ENCODE peak calls at places on chromosomes 3 and 15, in eight cellular contexts. One of them, this sample, is unnamed.

GRCh38 chr15:80780416-80781221 is 1.4 kb downstream of the CEMIP start:
- DNase-seq in hepatocyte: peak; percentile 85
- DNase-seq in neural progenitor cell: peak; percentile 92
- DNase-seq in MM.1S: no peak
- DNase-seq in PC-3: peak; percentile 69
- DNase-seq in HCT116: no peak
- DNase-seq in GM23248: peak; percentile 85
- DNase-seq in GM23338: peak; percentile 89
- DNase-seq in this sample: no peak

GRCh38 chr15:99928429-99928981 is 195.3 kb upstream of the LYSMD4 start:
- DNase-seq in neural progenitor cell: peak; percentile 81
- DNase-seq in GM23338: peak; percentile 49
- DNase-seq in PC-3: peak; percentile 61
- DNase-seq in hepatocyte: peak; percentile 85
- DNase-seq in MM.1S: peak; percentile 74
- DNase-seq in HCT116: peak; percentile 42
- DNase-seq in GM23248: peak; percentile 84
- DNase-seq in this sample: peak; percentile 29

GRCh38 chr15:76335851-76336253 is 721 bp upstream of the ISL2 start:
- DNase-seq in HCT116: no peak
- DNase-seq in hepatocyte: no peak
- DNase-seq in MM.1S: no peak
- DNase-seq in GM23338: peak; percentile 53
- DNase-seq in neural progenitor cell: peak; percentile 18
- DNase-seq in PC-3: peak; percentile 4
- DNase-seq in GM23248: no peak
- DNase-seq in this sample: peak; percentile 46

GRCh38 chr15:77493324-77493907 is 72.7 kb downstream of the HMG20A start:
- DNase-seq in neural progenitor cell: no peak
- DNase-seq in hepatocyte: no peak
- DNase-seq in HCT116: no peak
- DNase-seq in MM.1S: peak; percentile 14
- DNase-seq in PC-3: no peak
- DNase-seq in GM23248: peak; percentile 63
- DNase-seq in GM23338: no peak
- DNase-seq in this sample: peak; percentile 13

GRCh38 chr15:75810874-75811498 is 32.3 kb upstream of the UBE2Q2 start:
- DNase-seq in PC-3: no peak
- DNase-seq in MM.1S: no peak
- DNase-seq in HCT116: no peak
- DNase-seq in GM23248: no peak
- DNase-seq in neural progenitor cell: no peak
- DNase-seq in hepatocyte: no peak
- DNase-seq in GM23338: no peak
- DNase-seq in this sample: no peak

GRCh38 chr3:106824856-106825255 is 552.4 kb upstream of the CCDC54 start:
- DNase-seq in PC-3: peak; percentile 77
- DNase-seq in MM.1S: no peak
- DNase-seq in GM23338: peak; percentile 61
- DNase-seq in neural progenitor cell: peak; percentile 47
- DNase-seq in GM23248: peak; percentile 60
- DNase-seq in hepatocyte: peak; percentile 20
- DNase-seq in HCT116: peak; percentile 12
- DNase-seq in this sample: peak; percentile 18

GRCh38 chr3:13103416-13104058 is 30.3 kb upstream of the IQSEC1 start:
- DNase-seq in GM23338: no peak
- DNase-seq in HCT116: no peak
- DNase-seq in PC-3: no peak
- DNase-seq in GM23248: no peak
- DNase-seq in MM.1S: no peak
- DNase-seq in neural progenitor cell: no peak
- DNase-seq in hepatocyte: no peak
- DNase-seq in this sample: no peak

GRCh38 chr15:69303337-69304175 is 4.8 kb downstream of the PAQR5 start:
- DNase-seq in PC-3: peak; percentile 17
- DNase-seq in GM23248: peak; percentile 32
- DNase-seq in neural progenitor cell: peak; percentile 38
- DNase-seq in MM.1S: no peak
- DNase-seq in GM23338: peak; percentile 72
- DNase-seq in HCT116: no peak
- DNase-seq in hepatocyte: no peak
- DNase-seq in this sample: peak; percentile 5

GRCh38 chr3:107943860-107944543 is 146.8 kb downstream of the CD47 start:
- DNase-seq in PC-3: peak; percentile 30
- DNase-seq in HCT116: no peak
- DNase-seq in GM23248: peak; percentile 84
- DNase-seq in MM.1S: no peak
- DNase-seq in neural progenitor cell: no peak
- DNase-seq in hepatocyte: no peak
- DNase-seq in GM23338: no peak
- DNase-seq in this sample: no peak

GRCh38 chr3:46703013-46703520 is 1.9 kb downstream of the TMIE start:
- DNase-seq in HCT116: no peak
- DNase-seq in neural progenitor cell: no peak
- DNase-seq in hepatocyte: no peak
- DNase-seq in GM23338: no peak
- DNase-seq in MM.1S: no peak
- DNase-seq in PC-3: no peak
- DNase-seq in GM23248: no peak
- DNase-seq in this sample: no peak
- TF ChIP-seq EZH2phosphoT487 in HCT116: no peak
- TF ChIP-seq EZH2phosphoT487 in neural progenitor cell: no peak
- TF ChIP-seq EZH2phosphoT487 in hepatocyte: no peak
- TF ChIP-seq EZH2phosphoT487 in GM23338: no peak
- TF ChIP-seq EZH2phosphoT487 in MM.1S: no peak
- TF ChIP-seq EZH2phosphoT487 in PC-3: no peak
- TF ChIP-seq EZH2phosphoT487 in GM23248: no peak
- TF ChIP-seq EZH2phosphoT487 in this sample: no peak

DNA sequence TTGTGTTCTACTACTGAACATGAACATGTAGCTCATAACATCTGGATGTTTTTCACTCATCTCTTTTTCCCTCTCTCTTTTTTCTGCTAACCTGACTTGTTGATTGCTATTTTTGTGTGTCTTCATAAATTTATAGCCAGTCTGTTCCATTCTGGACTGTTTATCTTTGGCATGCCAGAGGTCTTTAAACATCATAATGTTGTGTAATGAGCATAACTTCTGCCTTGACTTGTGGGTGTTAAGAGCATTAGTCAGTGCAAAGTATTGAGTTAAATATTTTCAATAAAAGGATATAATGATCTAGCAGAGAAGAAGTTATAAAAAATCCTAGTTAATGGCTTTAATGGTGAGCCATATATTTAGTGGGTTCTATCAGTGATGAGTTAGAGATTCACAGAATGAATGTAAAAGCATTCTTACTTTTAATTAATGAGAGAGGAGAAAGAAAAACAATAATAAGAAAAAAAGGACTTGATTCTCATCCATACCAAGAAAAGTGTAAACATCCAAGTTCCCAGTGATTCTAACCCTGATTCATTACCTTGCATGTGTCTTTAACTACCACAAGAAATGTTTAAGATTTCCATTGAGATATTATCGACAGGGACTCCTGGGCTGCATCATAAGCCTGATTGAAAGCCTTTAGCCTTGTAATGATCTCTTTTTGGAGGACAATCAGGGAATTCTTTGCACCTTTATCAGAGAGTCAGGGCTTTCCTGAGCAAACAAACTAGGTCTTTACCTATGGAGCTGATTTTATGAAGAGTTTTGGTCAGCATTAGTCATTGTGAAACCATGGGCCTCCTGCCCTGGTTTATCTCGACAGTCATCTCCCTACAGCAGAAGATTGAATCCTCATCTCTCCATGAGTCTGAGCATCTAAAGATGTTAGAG is 22.9 kb downstream of the MITF start:
- DNase-seq in HCT116: no peak
- DNase-seq in PC-3: peak; percentile 81
- DNase-seq in hepatocyte: no peak
- DNase-seq in GM23338: no peak
- DNase-seq in neural progenitor cell: no peak
- DNase-seq in GM23248: peak; percentile 82
- DNase-seq in MM.1S: no peak
- DNase-seq in this sample: no peak
- H3K27ac ChIP-seq in HCT116: no peak overlapping the region
- H3K27ac ChIP-seq in PC-3: peak overlapping the region; percentile 85
- H3K27ac ChIP-seq in hepatocyte: peak overlapping the region; percentile 12
- H3K27ac ChIP-seq in GM23338: no peak overlapping the region
- H3K27ac ChIP-seq in neural progenitor cell: no peak overlapping the region
- H3K27ac ChIP-seq in GM23248: peak overlapping the region; percentile 41
- H3K27ac ChIP-seq in MM.1S: no peak overlapping the region
- H3K27ac ChIP-seq in this sample: no peak overlapping the region

DNA sequence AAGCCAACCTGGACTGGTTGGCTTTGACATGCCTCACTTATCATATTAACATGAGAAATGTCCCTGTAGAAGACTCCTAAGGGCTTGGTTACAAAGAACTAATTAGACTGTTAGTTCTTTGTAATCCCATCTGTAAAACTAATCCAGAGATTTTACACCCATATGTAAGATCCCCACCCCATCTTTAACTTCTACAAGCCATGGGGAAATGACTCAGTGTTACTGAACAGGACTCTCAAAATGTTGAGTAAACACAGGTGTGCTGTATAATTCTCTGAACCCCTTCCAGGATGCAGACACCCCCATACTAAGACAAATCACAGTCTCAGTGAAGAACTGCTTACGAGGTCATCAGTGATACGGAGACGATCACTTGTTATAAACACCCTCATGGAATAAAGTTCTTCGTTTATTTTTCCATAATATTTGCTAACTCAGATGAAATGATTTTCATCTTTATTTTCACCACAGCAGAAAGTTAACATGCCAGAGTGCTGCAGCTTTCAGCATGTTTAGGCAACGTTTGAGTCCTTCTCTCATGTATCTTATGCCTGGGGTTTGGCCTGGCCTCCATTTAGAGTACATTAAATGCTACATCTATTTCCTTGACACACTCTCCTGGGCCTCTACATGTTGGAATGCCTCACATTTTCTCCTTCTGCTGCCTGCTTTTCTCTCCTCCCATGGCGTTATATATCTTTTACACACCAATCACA is 55.3 kb upstream of the LEKR1 start:
- DNase-seq in GM23248: no peak
- DNase-seq in PC-3: peak; percentile 60
- DNase-seq in hepatocyte: no peak
- DNase-seq in neural progenitor cell: no peak
- DNase-seq in GM23338: no peak
- DNase-seq in MM.1S: no peak
- DNase-seq in HCT116: no peak
- DNase-seq in this sample: no peak
- H3K4me1 ChIP-seq in GM23248: peaks cover 38% of the 10 kb centered on the region
- H3K4me1 ChIP-seq in PC-3: peaks cover 13% of the 10 kb centered on the region
- H3K4me1 ChIP-seq in hepatocyte: no peaks in the 10 kb centered on the region
- H3K4me1 ChIP-seq in neural progenitor cell: no peaks in the 10 kb centered on the region
- H3K4me1 ChIP-seq in GM23338: no peaks in the 10 kb centered on the region
- H3K4me1 ChIP-seq in MM.1S: no peaks in the 10 kb centered on the region
- H3K4me1 ChIP-seq in HCT116: peaks cover 12% of the 10 kb centered on the region
- H3K4me1 ChIP-seq in this sample: no peaks in the 10 kb centered on the region

GRCh38 chr3:27720029-27720518 is 2.0 kb downstream of the EOMES start:
- DNase-seq in GM23248: no peak
- DNase-seq in MM.1S: no peak
- DNase-seq in HCT116: no peak
- DNase-seq in hepatocyte: no peak
- DNase-seq in neural progenitor cell: no peak
- DNase-seq in GM23338: peak; percentile 21
- DNase-seq in PC-3: no peak
- DNase-seq in this sample: no peak
- TF ChIP-seq EZH2phosphoT487 in GM23248: no peak
- TF ChIP-seq EZH2phosphoT487 in MM.1S: no peak
- TF ChIP-seq EZH2phosphoT487 in HCT116: no peak
- TF ChIP-seq EZH2phosphoT487 in hepatocyte: peak; percentile 61
- TF ChIP-seq EZH2phosphoT487 in neural progenitor cell: peak; percentile 90
- TF ChIP-seq EZH2phosphoT487 in GM23338: peak; percentile 96
- TF ChIP-seq EZH2phosphoT487 in PC-3: no peak
- TF ChIP-seq EZH2phosphoT487 in this sample: no peak